ENCODE peak calls at places on chromosomes 12 and 14, in six cellular contexts. S is cardiac muscle cell; Z is pancreas; T is left ventricle myocardium inferior; R is CD8-positive, alpha-beta T cell; E is GM23338. P is an unnamed sample.

GRCh38 chr14:99674064-99674650 is 9.9 kb upstream of the CYP46A1 start:
- DNase-seq in Z (no peak), S (no peak), R (no peak), T (no peak), E (no peak), P (no peak)

GRCh38 chr14:53180272-53181221 is 27.4 kb upstream of the DDHD1 start:
- DNase-seq in T (no peak), R (peak; percentile 37), S (peak; percentile 32), Z (no peak), E (peak; percentile 96), P (no peak)

GRCh38 chr14:100375273-100375962 is 52.3 kb downstream of the SLC25A47 start:
- DNase-seq in Z (peak; percentile 58), T (peak; percentile 79), E (peak; percentile 66), R (peak; percentile 52), S (no peak), P (peak; percentile 89)

GRCh38 chr12:38386238-38386985 is 69.8 kb downstream of the ALG10B start:
- DNase-seq in Z (no peak), E (no peak), T (no peak), S (no peak), R (no peak), P (no peak)

GRCh38 chr12:1666215-1666614 is 24.7 kb upstream of the ADIPOR2 start:
- DNase-seq in T (no peak), S (no peak), Z (no peak), R (no peak), E (no peak), P (no peak)

GRCh38 chr14:69043007-69043444 is 63.9 kb upstream of the ACTN1 start:
- DNase-seq in Z (peak; percentile 65), T (peak; percentile 39), R (no peak), E (no peak), S (no peak), P (peak; percentile 80)

GRCh38 chr12:122527478-122527944 is 462 bp downstream of the KNTC1 start:
- DNase-seq in R (peak; percentile 33), S (peak; percentile 21), E (peak; percentile 51), Z (peak; percentile 21), T (peak; percentile 18), P (no peak)

GRCh38 chr14:21543426-21544350 is 17.5 kb upstream of the SALL2 start:
- DNase-seq in T (no peak), E (peak; percentile 84), R (no peak), Z (no peak), S (peak; percentile 27), P (no peak)

GRCh38 chr12:52049286-52049685 is 2.0 kb upstream of the NR4A1 start:
- DNase-seq in Z (no peak), R (no peak), S (no peak), E (no peak), T (no peak), P (no peak)

GRCh38 chr12:108633534-108634224 is at the start of gene SELPLG:
- DNase-seq in Z (peak; percentile 70), T (peak; percentile 65), R (peak; percentile 96), S (no peak), E (no peak), P (peak; percentile 95)

GRCh38 chr14:51939727-51940126 is 49.6 kb upstream of the RTRAF start:
- DNase-seq in Z (no peak), R (no peak), T (no peak), S (no peak), E (no peak), P (no peak)

GRCh38 chr14:35045798-35046047 is 349 bp upstream of the FAM177A1 start:
- DNase-seq in R (no peak), S (no peak), E (peak; percentile 7), T (no peak), Z (no peak), P (no peak)

GRCh38 chr12:6500466-6500865 is 6.6 kb downstream of the NCAPD2 start:
- DNase-seq in T (no peak), Z (no peak), R (no peak), S (no peak), E (no peak), P (no peak)

GRCh38 chr12:124568431-124569374 is 1.3 kb upstream of the NCOR2 start:
- DNase-seq in R (no peak), E (peak; percentile 71), Z (peak; percentile 60), S (peak; percentile 27), T (peak; percentile 81), P (peak; percentile 80)

GRCh38 chr12:12704593-12705230 is 8.7 kb upstream of the GPR19 start:
- DNase-seq in Z (peak; percentile 64), E (peak; percentile 96), S (peak; percentile 90), R (peak; percentile 35), T (no peak), P (no peak)

GRCh38 chr14:45201908-45202307 is 51.1 kb downstream of the MIS18BP1 start:
- DNase-seq in R (no peak), Z (no peak), E (peak; percentile 43), T (no peak), S (peak; percentile 26), P (no peak)

GRCh38 chr14:88837495-88837894 is 13.0 kb downstream of the TTC8 start:
- DNase-seq in S (no peak), E (no peak), R (no peak), Z (no peak), T (no peak), P (no peak)

GRCh38 chr14:88841741-88842140 is 17.3 kb downstream of the TTC8 start:
- DNase-seq in T (no peak), E (no peak), R (no peak), S (no peak), Z (no peak), P (no peak)

GRCh38 chr14:88842414-88842813 is 18.0 kb downstream of the TTC8 start:
- DNase-seq in T (no peak), R (no peak), S (peak; percentile 2), E (no peak), Z (no peak), P (no peak)

GRCh38 chr14:88838015-88838414 is 13.6 kb downstream of the TTC8 start:
- DNase-seq in T (no peak), S (no peak), Z (no peak), R (no peak), E (no peak), P (no peak)

GRCh38 chr14:88840926-88841325 is 16.5 kb downstream of the TTC8 start:
- DNase-seq in Z (no peak), T (no peak), S (no peak), R (no peak), E (peak; percentile 10), P (no peak)
- H3K4me3 ChIP-seq in Z (no peak overlapping the region), T (no peak overlapping the region), S (no peak overlapping the region), R (no peak overlapping the region), E (no peak overlapping the region), P (no peak overlapping the region)

GRCh38 chr12:50482566-50482965 is 22.2 kb upstream of the DIP2B start:
- DNase-seq in S (no peak), E (no peak), T (no peak), R (no peak), Z (no peak), P (no peak)

GRCh38 chr12:50488801-50489200 is 16.0 kb upstream of the DIP2B start:
- DNase-seq in T (no peak), R (no peak), E (no peak), Z (no peak), S (no peak), P (no peak)

DNA sequence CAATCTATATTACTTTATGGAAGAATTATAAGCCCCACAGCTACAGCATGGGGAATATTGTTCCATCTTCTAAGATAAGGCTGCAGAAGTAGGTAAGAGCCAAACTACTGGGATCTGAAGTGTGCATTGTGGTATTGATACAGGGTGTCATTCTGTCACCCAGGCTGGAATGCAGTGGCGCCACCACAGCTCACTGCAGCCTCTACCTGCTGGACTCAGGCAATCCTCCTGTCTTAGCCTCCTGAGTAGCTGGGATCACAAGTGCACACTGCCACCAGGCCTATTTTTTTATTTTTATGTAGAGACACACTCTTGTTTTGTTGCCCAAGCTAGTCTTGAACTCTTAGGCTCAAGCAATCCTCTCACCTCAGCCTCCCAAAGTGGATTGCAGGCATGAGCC is 21.3 kb upstream of the DIP2B start:
- DNase-seq in T (no peak), S (no peak), E (no peak), R (no peak), Z (no peak), P (no peak)
- TF ChIP-seq CTCF in T (no peak), S (no peak), E (no peak), R (no peak), Z (no peak), P (no peak)

DNA sequence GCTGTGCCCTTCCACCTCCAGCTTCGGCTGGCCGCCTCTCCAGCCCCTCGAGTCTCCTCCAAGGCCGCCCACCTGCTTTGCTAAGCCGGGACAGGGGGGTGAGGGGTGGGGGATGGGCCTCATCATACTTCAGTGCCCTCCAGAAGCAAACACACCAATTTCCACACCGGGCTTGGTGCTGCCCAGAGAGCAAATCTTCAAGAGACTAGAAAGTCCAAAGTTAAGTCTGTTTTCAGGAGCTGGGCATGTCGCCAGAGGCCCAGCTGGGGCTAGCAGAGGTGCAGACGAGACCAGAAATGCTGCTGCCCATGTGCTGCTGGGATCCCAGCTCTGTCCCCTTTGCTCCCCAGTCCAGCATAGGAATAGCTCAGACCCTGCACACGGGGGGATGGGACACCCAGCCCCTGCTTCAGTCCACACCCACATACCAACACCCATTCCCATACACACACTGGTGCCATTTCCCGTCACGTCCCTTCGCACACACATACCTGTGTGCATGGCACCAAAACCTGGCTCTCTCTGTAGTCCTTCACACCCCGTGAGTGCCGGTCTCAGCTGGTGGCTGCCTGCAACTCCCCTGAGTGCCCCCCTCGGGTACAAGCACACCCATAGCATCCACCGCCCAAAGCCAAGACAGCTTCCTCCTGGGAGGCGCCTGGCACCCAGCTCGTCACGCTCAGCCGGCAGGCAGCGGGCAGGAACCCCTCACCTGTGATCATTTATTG is 994 bp downstream of the SLC6A12 start:
- DNase-seq in T (peak; percentile 55), R (no peak), E (no peak), Z (peak; percentile 62), S (no peak), P (no peak)
- H3K4me3 ChIP-seq in T (no peak overlapping the region), R (no peak overlapping the region), E (no peak overlapping the region), Z (no peak overlapping the region), S (no peak overlapping the region), P (peak overlapping the region; percentile 39)

GRCh38 chr12:28192145-28192544 is 1.9 kb downstream of the CCDC91 start:
- DNase-seq in S (no peak), R (no peak), T (no peak), Z (no peak), E (no peak), P (no peak)
- TF ChIP-seq CTCF in S (no peak), R (no peak), T (no peak), Z (no peak), E (no peak), P (no peak)

P was measured in lower lobe of right lung.